ENCODE peak calls at places on chromosome 14, in four cellular contexts. L is spleen, H is Caco-2, F is type B pancreatic cell. J is an unnamed sample.

GRCh38 chr14:52923902-52924575 is 26.8 kb downstream of the FERMT2 start:
- DNase-seq in L (no peak), H (no peak), F (no peak), J (peak)

GRCh38 chr14:56195727-56196126 is 77.5 kb downstream of the PELI2 start:
- DNase-seq in L (peak), H (no peak), F (no peak), J (peak)

GRCh38 chr14:36524220-36524837 is 4.3 kb upstream of the NKX2-1 start:
- DNase-seq in L (no peak), H (no peak), F (no peak), J (no peak)

GRCh38 chr14:92421756-92422155 is 91.8 kb upstream of the RIN3 start:
- DNase-seq in L (no peak), H (no peak), F (no peak), J (no peak)

GRCh38 chr14:92560106-92560865 is 46.7 kb downstream of the RIN3 start:
- DNase-seq in L (no peak), H (no peak), F (no peak), J (peak)

GRCh38 chr14:47208434-47208833 is 467.0 kb downstream of the MDGA2 start:
- DNase-seq in L (no peak), H (no peak), F (no peak), J (no peak)

GRCh38 chr14:74611672-74612345 is at the start of gene LTBP2:
- DNase-seq in L (peak), H (no peak), F (no peak), J (no peak)

GRCh38 chr14:22044193-22044592 is 370.6 kb upstream of the OR4E1 start:
- DNase-seq in L (no peak), H (no peak), F (no peak), J (no peak)

GRCh38 chr14:49050836-49051235 is 535.3 kb downstream of the RPS29 start:
- DNase-seq in L (no peak), H (no peak), F (no peak), J (no peak)

GRCh38 chr14:36973806-36974442 is 198.5 kb downstream of the SLC25A21 start:
- DNase-seq in L (no peak), H (no peak), F (no peak), J (no peak)

GRCh38 chr14:90968025-90968424 is 92.4 kb downstream of the RPS6KA5 start:
- DNase-seq in L (no peak), H (no peak), F (no peak), J (no peak)

GRCh38 chr14:74538411-74539391 is 45.1 kb downstream of the ISCA2 start:
- DNase-seq in L (peak), H (no peak), F (no peak), J (no peak)

GRCh38 chr14:77126074-77126325 is 15.6 kb downstream of the ZDHHC22 start:
- DNase-seq in L (no peak), H (no peak), F (no peak), J (no peak)

GRCh38 chr14:77126461-77126990 is 15.1 kb downstream of the ZDHHC22 start:
- DNase-seq in L (no peak), H (no peak), F (no peak), J (no peak)

GRCh38 chr14:77125275-77126073 is 16.1 kb downstream of the ZDHHC22 start:
- DNase-seq in L (no peak), H (no peak), F (no peak), J (no peak)

GRCh38 chr14:77123381-77124344 is 17.9 kb downstream of the ZDHHC22 start:
- DNase-seq in L (peak), H (no peak), F (no peak), J (no peak)

DNA sequence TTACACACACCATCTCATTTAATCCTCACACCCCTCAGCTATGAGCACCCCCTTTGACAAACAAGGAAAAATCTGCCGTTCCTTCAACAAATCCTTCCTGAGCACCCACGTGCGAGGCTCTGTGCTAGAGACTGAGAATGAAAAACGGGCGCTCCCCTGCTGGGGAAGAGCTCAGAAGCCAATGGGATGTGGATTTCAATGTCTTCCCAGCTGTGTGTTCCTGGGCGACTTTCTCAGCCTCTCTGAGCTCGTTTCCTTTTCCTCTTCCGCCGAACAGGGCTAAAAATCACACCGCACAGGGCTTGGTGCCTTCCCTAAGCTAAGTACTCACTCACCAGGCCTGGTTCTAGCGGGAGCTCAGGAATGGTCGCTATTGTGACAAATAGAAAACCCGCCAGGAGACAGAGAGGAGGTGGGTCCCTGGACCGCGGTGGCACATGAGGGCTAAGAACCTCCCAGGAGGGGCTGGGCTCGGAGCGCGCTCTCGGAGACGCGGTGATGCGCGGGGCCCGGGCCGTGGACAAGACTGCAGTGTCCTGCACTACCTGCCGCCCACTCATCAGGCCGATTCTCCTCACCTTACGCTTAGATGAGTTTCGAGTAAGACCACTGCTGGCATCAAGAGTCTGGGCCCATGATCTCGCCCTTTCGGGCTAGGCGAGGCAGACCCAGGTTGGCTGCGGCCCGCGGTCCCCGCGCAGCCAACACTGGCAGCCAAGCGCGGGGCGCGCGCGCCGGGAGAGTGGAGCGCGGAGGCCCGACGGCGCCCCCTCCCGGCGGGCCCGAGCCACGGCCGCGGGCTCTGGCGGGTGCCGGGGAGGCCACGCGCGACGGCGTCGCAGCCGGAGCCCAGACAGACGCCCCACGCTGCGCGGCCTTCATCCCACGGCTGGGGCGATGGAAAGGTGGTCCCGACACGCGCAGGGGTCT is 17.0 kb downstream of the ZDHHC22 start:
- DNase-seq in L (peak), H (no peak), F (no peak), J (peak)
- TF ChIP-seq CTCF in L (peak), H (no peak), F (peak), J (peak)

GRCh38 chr14:80518173-80518572 is 306.9 kb upstream of the DIO2 start:
- DNase-seq in L (no peak), H (no peak), F (no peak), J (no peak)

GRCh38 chr14:80522936-80523335 is 311.6 kb upstream of the DIO2 start:
- DNase-seq in L (no peak), H (no peak), F (no peak), J (no peak)

GRCh38 chr14:80521456-80521855 is 310.2 kb upstream of the DIO2 start:
- DNase-seq in L (no peak), H (no peak), F (no peak), J (no peak)

GRCh38 chr14:80523518-80524117 is 312.3 kb upstream of the DIO2 start:
- DNase-seq in L (no peak), H (no peak), F (no peak), J (no peak)

DNA sequence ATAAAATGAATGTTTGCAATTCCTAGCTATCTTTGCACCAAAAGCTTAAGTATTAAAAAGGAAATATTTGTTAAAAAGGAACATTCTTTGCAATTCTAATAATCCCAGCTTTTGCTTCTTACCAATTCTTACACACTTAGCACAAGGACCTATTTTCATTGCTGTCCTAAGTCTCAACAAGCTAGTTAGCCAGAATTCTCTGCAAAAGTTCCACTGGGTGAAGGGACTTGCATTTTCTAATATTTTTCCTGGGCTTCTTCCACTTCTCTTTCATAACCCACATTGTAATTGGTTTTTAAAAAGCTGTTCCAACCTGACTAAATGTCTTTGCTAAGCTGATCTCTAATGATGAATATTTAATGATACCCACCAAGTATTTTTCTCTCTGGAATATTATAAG is 307.7 kb upstream of the DIO2 start:
- DNase-seq in L (no peak), H (no peak), F (no peak), J (no peak)
- TF ChIP-seq CTCF in L (no peak), H (no peak), F (no peak), J (no peak)

GRCh38 chr14:61925732-61926445 is 163.7 kb downstream of the SNAPC1 start:
- DNase-seq in L (no peak), H (no peak), F (no peak), J (no peak)

GRCh38 chr14:61925043-61925442 is 162.8 kb downstream of the SNAPC1 start:
- DNase-seq in L (no peak), H (no peak), F (no peak), J (peak)

GRCh38 chr14:61927015-61927414 is 164.8 kb downstream of the SNAPC1 start:
- DNase-seq in L (no peak), H (no peak), F (no peak), J (no peak)

GRCh38 chr14:61927521-61927920 is 165.3 kb downstream of the SNAPC1 start:
- DNase-seq in L (no peak), H (no peak), F (no peak), J (no peak)

DNA sequence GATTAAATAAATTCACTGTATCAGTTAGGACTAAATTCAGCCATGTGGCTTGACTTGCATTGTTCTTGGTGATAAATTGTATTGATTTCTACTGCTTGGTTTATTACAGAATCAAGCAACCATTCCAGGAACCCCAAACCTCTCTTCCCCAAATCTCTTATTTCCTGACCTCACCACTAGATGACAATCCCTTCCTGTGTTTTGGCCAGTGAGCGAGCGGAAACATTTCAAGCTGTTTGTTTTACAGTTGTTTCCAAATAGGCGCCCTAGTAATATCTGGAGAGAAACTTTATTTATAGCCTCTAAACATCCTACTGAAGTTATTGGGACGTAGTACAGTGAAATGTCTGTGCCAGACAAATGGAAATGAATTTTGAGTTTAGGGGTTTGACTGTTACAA is 161.1 kb downstream of the SNAPC1 start:
- DNase-seq in L (no peak), H (no peak), F (no peak), J (no peak)
- TF ChIP-seq CTCF in L (no peak), H (peak), F (peak), J (no peak)

DNA sequence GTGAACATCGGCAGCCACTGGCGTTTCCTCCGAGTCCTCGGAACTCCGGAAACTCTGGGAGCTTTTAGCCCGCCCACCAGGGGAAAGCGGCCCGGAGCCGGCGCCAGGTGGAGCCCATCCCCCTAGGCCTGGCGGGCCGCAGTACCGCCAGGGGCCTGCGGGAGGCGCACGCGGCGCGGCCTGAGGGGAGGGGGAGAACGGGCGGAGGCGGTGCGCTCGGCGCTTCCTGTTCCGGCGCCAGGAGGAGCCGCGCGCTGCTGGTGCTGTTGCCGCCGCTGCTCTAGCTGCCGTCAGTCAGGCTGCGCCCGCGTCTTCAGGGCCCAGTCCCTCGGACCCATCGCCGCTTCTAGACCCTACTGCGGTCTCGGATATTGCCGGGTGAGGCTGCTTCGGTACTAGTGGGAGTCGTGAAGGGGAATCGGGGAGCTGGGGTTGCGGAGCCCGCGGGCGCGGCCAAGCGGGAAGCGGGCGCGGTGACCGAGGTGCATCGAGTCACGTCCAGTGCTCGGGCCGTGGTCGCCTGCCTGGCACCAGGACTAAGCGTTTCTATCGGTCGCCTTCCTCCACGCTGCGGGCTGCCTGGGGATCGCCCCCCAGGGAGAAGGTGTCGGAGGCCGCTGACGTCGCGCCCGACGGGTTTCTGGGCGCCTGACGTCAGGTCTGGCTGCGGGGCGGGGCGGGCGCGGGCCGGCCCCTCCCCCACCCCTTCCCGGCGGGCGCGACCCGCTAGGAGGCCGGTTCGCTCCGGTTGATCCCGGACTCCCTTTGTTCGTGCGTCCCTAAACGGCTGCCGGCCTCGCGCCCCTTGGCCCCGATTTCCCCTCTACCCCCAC is at the start of gene MAPK1IP1L:
- DNase-seq in L (peak), H (peak), F (peak), J (peak)
- TF ChIP-seq CTCF in L (peak), H (peak), F (peak), J (peak)

GRCh38 chr14:86646125-86646524 is 1116.2 kb downstream of the FLRT2 start:
- DNase-seq in L (no peak), H (no peak), F (no peak), J (no peak)

GRCh38 chr14:86641310-86641709 is 1111.4 kb downstream of the FLRT2 start:
- DNase-seq in L (no peak), H (no peak), F (no peak), J (no peak)

GRCh38 chr14:86652512-86652911 is 1122.6 kb downstream of the FLRT2 start:
- DNase-seq in L (no peak), H (no peak), F (no peak), J (no peak)

DNA sequence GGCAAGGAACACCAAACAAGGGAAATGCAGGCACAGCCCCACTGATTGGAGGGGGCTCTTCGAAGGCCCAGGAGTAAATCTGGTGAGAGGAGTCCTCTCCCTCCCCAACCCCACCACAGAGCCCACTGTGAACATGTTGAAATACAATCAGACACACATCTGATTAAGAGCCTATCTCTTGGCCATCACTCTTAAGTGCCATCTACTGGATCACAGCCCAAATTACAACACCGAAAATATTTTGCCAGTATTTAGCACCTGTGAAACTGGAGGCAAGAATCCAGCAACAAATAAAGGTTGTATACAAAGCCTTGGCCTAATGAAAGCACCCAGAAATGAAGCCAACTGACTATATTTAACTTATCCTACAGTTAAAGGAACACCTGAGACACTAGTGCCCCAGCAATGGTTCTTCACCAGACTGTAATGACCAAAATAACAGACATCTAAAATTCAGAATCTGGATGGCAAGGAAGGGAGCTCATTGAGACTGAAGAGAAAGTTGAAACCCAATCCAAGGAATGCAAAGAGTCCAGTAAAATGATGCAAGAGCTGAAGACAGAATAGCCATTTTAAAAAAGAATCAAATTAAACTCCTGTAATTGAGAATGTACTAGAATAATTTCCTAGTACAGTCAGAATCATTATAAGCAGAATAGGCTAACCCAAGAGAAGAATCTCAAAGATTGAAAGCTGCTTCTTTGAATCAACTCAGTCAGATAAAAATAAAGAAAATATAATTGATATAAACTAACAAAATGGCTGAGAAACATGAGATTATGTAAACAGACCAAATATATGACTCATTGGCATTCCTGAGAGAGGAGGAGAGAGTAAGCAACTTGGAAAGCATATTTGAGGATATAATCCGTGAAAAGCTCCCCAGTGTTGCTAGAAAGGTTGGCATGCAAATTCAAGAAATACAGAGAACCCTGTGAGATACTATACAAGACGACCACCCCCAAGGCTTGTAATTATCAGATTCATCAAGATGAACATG is 1117.0 kb downstream of the FLRT2 start:
- DNase-seq in L (no peak), H (no peak), F (no peak), J (peak)
- TF ChIP-seq CTCF in L (no peak), H (peak), F (peak), J (peak)